ENCODE peak calls at places on chromosomes 11 and 22, in five cellular contexts. R, V, Z, E and I are unnamed samples.

GRCh38 chr22:43001271-43002197 is 13.4 kb downstream of the PACSIN2 start:
- DNase-seq in V (no peak), Z (no peak), E (no peak), R (no peak), I (no peak)

GRCh38 chr22:28948404-28948803 is 65.0 kb downstream of the ZNRF3 start:
- DNase-seq in Z (no peak), V (no peak), R (no peak), E (no peak), I (no peak)

GRCh38 chr11:46047520-46047919 is 73.7 kb downstream of the PHF21A start:
- DNase-seq in E (no peak), R (no peak), V (no peak), Z (no peak), I (peak; percentile 53)

GRCh38 chr22:20659920-20660319 is 114.0 kb upstream of the SERPIND1 start:
- DNase-seq in Z (no peak), V (no peak), R (no peak), E (no peak), I (no peak)

GRCh38 chr11:118006153-118006534 is 19.9 kb downstream of the IL10RA start:
- DNase-seq in V (no peak), Z (no peak), R (no peak), E (no peak), I (no peak)

GRCh38 chr11:128494418-128495332 is 92.7 kb downstream of the ETS1 start:
- DNase-seq in R (no peak), V (no peak), E (no peak), Z (no peak), I (no peak)

GRCh38 chr11:102780491-102780918 is at the start of gene MMP10:
- DNase-seq in E (no peak), Z (peak; percentile 27), R (peak; percentile 54), V (no peak), I (peak; percentile 68)

GRCh38 chr11:86523738-86524602 is 148.4 kb downstream of the ME3 start:
- DNase-seq in V (peak; percentile 67), E (no peak), R (peak; percentile 91), Z (no peak), I (no peak)

GRCh38 chr22:39212721-39213376 is 31.9 kb downstream of the PDGFB start:
- DNase-seq in E (no peak), V (peak; percentile 38), R (peak; percentile 56), Z (no peak), I (peak; percentile 30)

GRCh38 chr22:19598054-19598855 is 74.0 kb upstream of the CLDN5 start:
- DNase-seq in V (no peak), R (no peak), Z (no peak), E (no peak), I (no peak)

GRCh38 chr11:1873048-1873812 is 18.5 kb downstream of the PRR33 start:
- DNase-seq in V (no peak), R (no peak), Z (no peak), E (no peak), I (peak; percentile 34)

GRCh38 chr22:23163665-23164064 is 16.6 kb upstream of the BCR start:
- DNase-seq in V (no peak), R (no peak), E (no peak), Z (no peak), I (no peak)

GRCh38 chr11:60710482-60710881 is 11.1 kb downstream of the MS4A8 start:
- DNase-seq in E (no peak), R (no peak), Z (no peak), V (no peak), I (peak; percentile 77)

GRCh38 chr11:68117896-68118470 is 3.2 kb downstream of the CHKA start:
- DNase-seq in Z (no peak), V (no peak), R (no peak), E (no peak), I (no peak)

GRCh38 chr11:128235446-128235845 is 351.9 kb downstream of the ETS1 start:
- DNase-seq in V (no peak), R (no peak), E (no peak), Z (no peak), I (no peak)

GRCh38 chr11:70839851-70840250 is 412.5 kb downstream of the SHANK2 start:
- DNase-seq in E (no peak), Z (no peak), R (no peak), V (no peak), I (no peak)

GRCh38 chr11:102757823-102758549 is 22.4 kb downstream of the MMP10 start:
- DNase-seq in V (no peak), Z (no peak), E (no peak), R (no peak), I (no peak)

GRCh38 chr11:133928628-133929059 is 28.1 kb downstream of the IGSF9B start:
- DNase-seq in E (no peak), R (no peak), Z (no peak), V (no peak), I (peak; percentile 97)

GRCh38 chr11:12725863-12726666 is 51.8 kb downstream of the TEAD1 start:
- DNase-seq in R (peak; percentile 48), V (no peak), E (no peak), Z (no peak), I (no peak)

GRCh38 chr11:45848654-45849081 is 1.4 kb downstream of the CRY2 start:
- DNase-seq in V (no peak), Z (no peak), E (no peak), R (no peak), I (peak; percentile 77)

GRCh38 chr11:97345031-97345430 is 955.2 kb downstream of the JRKL start:
- DNase-seq in E (no peak), Z (no peak), V (no peak), R (no peak), I (no peak)

GRCh38 chr11:32610926-32611325 is 27.3 kb downstream of the EIF3M start:
- DNase-seq in R (no peak), E (no peak), Z (no peak), V (no peak), I (no peak)

GRCh38 chr11:67439321-67440228 is 2.1 kb upstream of the PTPRCAP start:
- DNase-seq in V (no peak), Z (no peak), E (no peak), R (no peak), I (peak; percentile 56)

GRCh38 chr11:62922653-62923371 is 1.6 kb upstream of the CHRM1 start:
- DNase-seq in R (no peak), V (peak; percentile 87), E (no peak), Z (no peak), I (peak; percentile 47)

GRCh38 chr22:23072911-23073491 is 2.7 kb downstream of the GNAZ start:
- DNase-seq in R (no peak), V (no peak), Z (no peak), E (no peak), I (no peak)

GRCh38 chr11:107719557-107720304 is 7.9 kb upstream of the SLN start:
- DNase-seq in V (no peak), Z (no peak), E (no peak), R (no peak), I (no peak)

GRCh38 chr22:50201191-50202129 is 649 bp downstream of the SELENOO start:
- DNase-seq in Z (no peak), V (peak; percentile 46), E (no peak), R (no peak), I (no peak)

GRCh38 chr11:133814588-133814987 is 30.7 kb downstream of the SPATA19 start:
- DNase-seq in V (no peak), R (no peak), Z (no peak), E (no peak), I (no peak)

GRCh38 chr11:130217632-130218031 is 58.0 kb downstream of the ST14 start:
- DNase-seq in Z (no peak), R (no peak), V (no peak), E (no peak), I (no peak)

GRCh38 chr11:122137081-122137793 is 21.2 kb upstream of the BLID start:
- DNase-seq in V (no peak), E (no peak), Z (no peak), R (peak; percentile 79), I (no peak)

GRCh38 chr11:77039491-77040400 is 5.5 kb downstream of the B3GNT6 start:
- DNase-seq in E (no peak), V (no peak), Z (no peak), R (no peak), I (peak; percentile 38)

GRCh38 chr11:34380696-34381095 is 22.9 kb upstream of the ABTB2 start:
- DNase-seq in Z (no peak), V (no peak), R (peak; percentile 39), E (no peak), I (no peak)

GRCh38 chr11:96098511-96099241 is 174.8 kb upstream of the MTMR2 start:
- DNase-seq in R (no peak), Z (no peak), E (no peak), V (no peak), I (no peak)

GRCh38 chr11:116422556-116422955 is 350.2 kb downstream of the BUD13 start:
- DNase-seq in Z (no peak), E (no peak), V (no peak), R (no peak), I (no peak)

GRCh38 chr11:31383116-31383515 is 13.5 kb downstream of the DNAJC24 start:
- DNase-seq in Z (no peak), R (no peak), V (no peak), E (no peak), I (no peak)
- TF ChIP-seq JUND in Z (no peak), R (no peak), V (no peak), E (no peak), I (no peak)

DNA sequence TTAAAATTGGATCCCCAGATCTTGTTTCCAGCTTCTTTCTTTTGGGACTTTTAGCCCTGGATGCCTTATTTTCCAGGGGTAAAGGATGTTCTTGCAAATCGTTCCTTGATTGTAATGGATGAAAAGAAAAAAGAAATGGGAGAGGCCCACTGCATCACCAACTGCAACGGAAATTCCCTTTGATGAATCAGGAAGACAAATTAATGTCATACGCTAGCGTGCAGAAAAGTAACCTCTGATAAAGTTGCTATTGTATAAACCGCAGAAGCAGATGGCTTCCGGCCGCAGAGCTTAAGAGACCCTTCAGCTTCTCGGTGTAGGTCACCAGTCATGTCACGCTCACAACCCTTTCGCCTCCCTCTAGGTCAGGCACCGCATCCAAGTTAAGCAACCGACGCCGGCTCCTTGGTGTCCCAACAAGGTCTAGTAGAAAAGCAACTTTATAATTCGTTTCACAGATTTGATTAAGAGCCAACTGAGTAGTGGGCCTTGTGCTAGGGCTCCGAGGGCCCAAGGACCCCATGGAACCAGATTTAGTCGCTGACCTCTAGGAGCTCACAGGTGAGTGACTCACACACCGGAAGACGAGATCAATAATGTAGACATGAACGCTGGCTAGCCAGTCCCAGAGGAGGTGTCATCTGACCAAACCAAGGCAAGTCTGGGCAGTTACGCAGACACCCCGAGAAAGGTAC is 1.3 kb upstream of the ZFP91 start:
- DNase-seq in V (peak; percentile 69), Z (no peak), R (no peak), E (peak; percentile 66), I (no peak)
- TF ChIP-seq JUND in V (peak; percentile 92), Z (peak; percentile 69), R (peak; percentile 79), E (peak; percentile 43), I (peak; percentile 50)

GRCh38 chr11:39365809-39366436 is 2093.5 kb downstream of the LRRC4C start:
- DNase-seq in E (no peak), V (no peak), Z (no peak), R (no peak), I (no peak)
- TF ChIP-seq JUND in E (no peak), V (no peak), Z (no peak), R (no peak), I (no peak)

DNA sequence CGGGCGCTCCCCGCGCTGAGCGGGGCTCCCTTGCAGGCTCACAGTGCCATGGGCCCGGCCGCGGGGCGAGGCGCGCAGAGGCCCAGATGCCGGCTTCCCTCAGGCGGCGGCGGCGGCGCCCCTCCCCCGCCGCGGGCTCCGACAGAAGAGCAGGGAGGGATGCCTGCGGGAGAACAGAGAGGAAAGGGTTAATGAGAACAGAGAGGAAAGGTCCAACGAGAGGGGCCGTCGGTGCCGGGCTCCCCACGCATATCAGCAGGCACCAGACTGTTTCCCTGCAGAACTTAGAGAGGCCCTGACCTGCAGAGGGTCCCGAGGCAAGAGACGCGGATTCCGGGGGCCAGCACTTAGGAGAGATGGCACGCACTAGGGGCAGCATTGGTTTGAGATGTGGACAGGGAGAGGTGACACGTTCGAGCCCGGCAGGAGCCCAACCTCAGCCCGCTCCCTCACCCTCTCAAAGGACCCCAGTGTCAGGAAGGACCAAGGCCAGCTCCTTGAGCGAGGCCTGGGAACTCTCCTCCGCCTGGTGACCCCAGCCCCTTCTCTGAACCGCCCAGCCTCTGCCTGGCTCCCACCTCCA is 9.1 kb downstream of the NRXN2 start:
- DNase-seq in R (no peak), E (no peak), V (peak; percentile 27), Z (no peak), I (no peak)
- TF ChIP-seq JUND in R (no peak), E (no peak), V (no peak), Z (no peak), I (no peak)